ENCODE peak calls at places on chromosomes 6 and 20, in six cellular contexts. T is fibroblast of the aortic adventitia; Y is fibroblast of pulmonary artery; J is esophagus muscularis mucosa; Q is CD4-positive, alpha-beta memory T cell; E is iPS DF 6.9. K is an unnamed sample.

GRCh38 chr6:43878127-43878634 is 108.2 kb downstream of the VEGFA start:
- DNase-seq in T (no peak), E (no peak), Y (no peak), J (no peak), Q (no peak), K (no peak)

GRCh38 chr20:58876437-58876836 is 23.9 kb downstream of the GNAS start:
- DNase-seq in E (no peak), T (no peak), J (no peak), Q (no peak), Y (no peak), K (no peak)

GRCh38 chr6:35360349-35361138 is 18.2 kb downstream of the PPARD start:
- DNase-seq in J (no peak), Q (no peak), Y (peak; percentile 32), E (peak; percentile 52), T (no peak), K (no peak)

GRCh38 chr6:43096451-43097097 is 20.5 kb downstream of the PTK7 start:
- DNase-seq in J (no peak), Q (no peak), Y (peak; percentile 73), T (peak; percentile 92), E (no peak), K (peak; percentile 80)

GRCh38 chr6:161116554-161117328 is 125.2 kb downstream of the MAP3K4 start:
- DNase-seq in J (no peak), T (no peak), E (no peak), Q (no peak), Y (no peak), K (no peak)

GRCh38 chr6:30154709-30155521 is 6.1 kb downstream of the TRIM10 start:
- DNase-seq in Y (peak; percentile 75), Q (no peak), J (peak; percentile 70), E (no peak), T (peak; percentile 88), K (peak; percentile 78)

GRCh38 chr6:13470240-13471140 is 16.9 kb downstream of the GFOD1 start:
- DNase-seq in Q (no peak), Y (no peak), E (no peak), T (no peak), J (no peak), K (no peak)

GRCh38 chr20:60491261-60491660 is 533.0 kb downstream of the CDH26 start:
- DNase-seq in T (no peak), J (no peak), Y (no peak), E (no peak), Q (no peak), K (peak; percentile 29)

GRCh38 chr6:56683882-56684281 is 41.2 kb upstream of the DST start:
- DNase-seq in Y (peak; percentile 83), E (no peak), Q (no peak), J (no peak), T (peak; percentile 89), K (peak; percentile 88)

GRCh38 chr6:35972471-35972985 is 51.6 kb upstream of the SRPK1 start:
- DNase-seq in T (peak; percentile 92), Y (no peak), J (no peak), E (no peak), Q (no peak), K (no peak)

GRCh38 chr6:125747589-125748533 is 1.6 kb upstream of the HEY2 start:
- DNase-seq in T (no peak), Q (peak; percentile 38), Y (no peak), E (no peak), J (no peak), K (no peak)

GRCh38 chr6:70345619-70346018 is 42.7 kb upstream of the COL9A1 start:
- DNase-seq in E (no peak), Q (no peak), T (no peak), J (no peak), Y (no peak), K (no peak)

GRCh38 chr6:44472250-44472945 is 84.9 kb downstream of the CDC5L start:
- DNase-seq in J (no peak), Y (no peak), T (no peak), E (no peak), Q (no peak), K (no peak)

GRCh38 chr6:20246107-20246506 is 33.8 kb upstream of the MBOAT1 start:
- DNase-seq in E (no peak), J (no peak), Y (no peak), Q (no peak), T (no peak), K (no peak)

GRCh38 chr6:72250664-72251063 is 364.3 kb downstream of the RIMS1 start:
- DNase-seq in E (no peak), J (no peak), T (peak; percentile 10), Q (no peak), Y (peak; percentile 24), K (peak; percentile 6)

GRCh38 chr6:108779521-108779920 is 68.7 kb upstream of the ARMC2 start:
- DNase-seq in J (peak; percentile 7), Q (no peak), Y (no peak), E (no peak), T (no peak), K (no peak)

GRCh38 chr20:10094566-10095173 is 59.9 kb downstream of the ANKEF1 start:
- DNase-seq in Y (peak; percentile 6), T (no peak), Q (no peak), J (no peak), E (no peak), K (peak; percentile 37)

GRCh38 chr6:26594730-26595632 is 1.8 kb upstream of the ABT1 start:
- DNase-seq in J (no peak), Q (no peak), Y (peak; percentile 60), E (no peak), T (peak; percentile 81), K (peak; percentile 89)

GRCh38 chr20:54228841-54229240 is 21.0 kb downstream of the PFDN4 start:
- DNase-seq in Y (peak; percentile 75), E (no peak), J (no peak), T (peak; percentile 93), Q (no peak), K (no peak)

GRCh38 chr20:58661298-58662141 is 10.4 kb downstream of the STX16 start:
- DNase-seq in Q (peak; percentile 68), E (no peak), T (peak; percentile 39), Y (no peak), J (peak; percentile 83), K (no peak)

GRCh38 chr6:32152414-32153251 is 894 bp upstream of the PRRT1 start:
- DNase-seq in E (no peak), T (peak; percentile 35), J (no peak), Q (no peak), Y (peak; percentile 29), K (peak; percentile 46)

GRCh38 chr6:146289816-146290588 is 253.6 kb upstream of the RAB32 start:
- DNase-seq in Y (peak; percentile 93), J (no peak), T (peak; percentile 80), Q (no peak), E (no peak), K (peak; percentile 90)

GRCh38 chr20:59020938-59021551 is 1.8 kb downstream of the TUBB1 start:
- DNase-seq in Q (no peak), E (no peak), T (peak; percentile 34), Y (peak; percentile 59), J (no peak), K (peak; percentile 35)

GRCh38 chr20:17825251-17825691 is 125.5 kb downstream of the BANF2 start:
- DNase-seq in E (no peak), Q (no peak), J (no peak), T (peak; percentile 43), Y (peak; percentile 36), K (no peak)

GRCh38 chr20:9506964-9507369 is 7.4 kb upstream of the LAMP5 start:
- DNase-seq in Q (no peak), E (no peak), J (no peak), Y (no peak), T (no peak), K (no peak)

GRCh38 chr20:56922497-56922896 is 293.4 kb downstream of the TFAP2C start:
- DNase-seq in E (no peak), J (no peak), T (no peak), Y (no peak), Q (no peak), K (no peak)

GRCh38 chr20:58071500-58071804 is 157.0 kb downstream of the ANKRD60 start:
- DNase-seq in J (peak; percentile 45), E (no peak), Q (no peak), T (no peak), Y (no peak), K (no peak)

GRCh38 chr20:32296412-32296811 is 19.0 kb downstream of the KIF3B start:
- DNase-seq in Q (no peak), E (no peak), Y (peak; percentile 55), J (no peak), T (peak; percentile 69), K (peak; percentile 7)
- H3K4me3 ChIP-seq in Q (no peak overlapping the region), E (no peak overlapping the region), Y (no peak overlapping the region), J (no peak overlapping the region), T (no peak overlapping the region), K (no peak overlapping the region)

GRCh38 chr6:40720375-40720748 is 133.2 kb upstream of the LRFN2 start:
- DNase-seq in J (no peak), Q (no peak), E (no peak), Y (no peak), T (no peak), K (no peak)
- H3K4me3 ChIP-seq in J (no peak overlapping the region), Q (no peak overlapping the region), E (no peak overlapping the region), Y (no peak overlapping the region), T (no peak overlapping the region), K (no peak overlapping the region)

GRCh38 chr20:38304845-38305447 is 990 bp downstream of the BPI start:
- DNase-seq in E (no peak), T (peak; percentile 45), Q (no peak), Y (peak; percentile 58), J (no peak), K (peak; percentile 44)

GRCh38 chr20:38303908-38304379 is at the start of gene BPI:
- DNase-seq in T (no peak), Q (no peak), E (no peak), Y (no peak), J (no peak), K (no peak)

GRCh38 chr20:38307371-38308046 is 3.6 kb downstream of the BPI start:
- DNase-seq in T (peak; percentile 66), Y (peak; percentile 47), E (no peak), Q (no peak), J (no peak), K (peak; percentile 74)

GRCh38 chr20:38308047-38308438 is 4.1 kb downstream of the BPI start:
- DNase-seq in E (no peak), Y (no peak), J (no peak), Q (no peak), T (no peak), K (peak; percentile 6)

GRCh38 chr20:38305541-38305940 is 1.6 kb downstream of the BPI start:
- DNase-seq in Y (no peak), J (no peak), Q (no peak), E (no peak), T (no peak), K (no peak)
- H3K4me3 ChIP-seq in Y (no peak overlapping the region), J (no peak overlapping the region), Q (no peak overlapping the region), E (no peak overlapping the region), T (no peak overlapping the region), K (no peak overlapping the region)

DNA sequence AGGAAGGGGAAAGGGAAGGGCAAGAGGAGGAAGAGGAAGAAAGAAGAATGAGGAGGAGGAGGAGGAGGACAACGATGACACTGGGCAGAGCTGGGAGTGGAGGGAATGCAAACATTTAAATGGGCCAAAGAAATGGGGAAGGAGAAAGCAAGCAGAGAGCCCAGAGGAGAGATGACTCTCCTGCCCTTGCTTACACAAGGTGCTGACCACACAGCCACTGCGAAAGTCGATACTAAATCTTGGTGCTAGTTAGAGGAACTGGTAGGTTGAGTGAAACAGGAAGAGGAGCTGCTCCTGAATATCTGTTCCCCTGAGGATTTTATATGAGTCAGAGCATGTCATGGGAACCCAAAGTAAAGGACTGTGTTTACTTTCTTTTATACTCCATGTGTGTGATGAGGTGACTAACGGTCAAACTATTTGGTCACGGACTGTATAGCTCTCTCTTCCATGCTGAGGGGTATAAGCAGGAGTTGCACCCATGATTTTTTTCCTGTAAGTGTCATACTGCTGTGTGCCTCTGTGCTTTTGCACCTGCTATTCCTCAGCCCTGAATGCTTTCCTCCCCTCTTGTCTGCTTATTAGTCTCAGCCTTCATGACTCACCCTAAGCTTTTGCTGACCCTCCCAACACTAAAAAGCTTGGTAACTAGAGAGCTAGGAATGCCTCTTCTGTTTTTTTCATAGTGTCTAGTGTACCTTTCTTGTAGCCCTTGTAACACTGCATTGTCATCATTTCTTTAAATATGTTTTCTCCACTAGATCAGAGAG is 9.5 kb upstream of the PAQR8 start:
- DNase-seq in Q (no peak), Y (peak; percentile 93), E (no peak), J (no peak), T (peak; percentile 95), K (peak; percentile 98)
- H3K4me3 ChIP-seq in Q (no peak overlapping the region), Y (peak overlapping the region; percentile 22), E (no peak overlapping the region), J (no peak overlapping the region), T (peak overlapping the region; percentile 29), K (no peak overlapping the region)

K was measured in fibroblast of mammary gland.